ENCODE peak calls at places on chromosomes 16 and 17, in seven cellular contexts. L is neural progenitor cell, Y is GM23338, C is hepatocyte, W is HCT116, P is PC-3, X is GM23248. E is an unnamed sample.

GRCh38 chr16:88782454-88783390 is 2.3 kb downstream of the PIEZO1 start:
- DNase-seq in P (peak; percentile 86), L (no peak), Y (no peak), X (peak; percentile 96), C (no peak), W (peak; percentile 48), E (no peak)

GRCh38 chr17:63099420-63099819 is 133.4 kb downstream of the TANC2 start:
- DNase-seq in L (no peak), P (no peak), W (no peak), C (no peak), X (no peak), Y (no peak), E (no peak)

GRCh38 chr17:14396542-14396941 is 95.7 kb downstream of the HS3ST3B1 start:
- DNase-seq in P (no peak), Y (no peak), L (peak; percentile 43), W (no peak), C (peak; percentile 21), X (peak; percentile 80), E (no peak)

GRCh38 chr16:13594798-13595197 is 325.2 kb upstream of the ERCC4 start:
- DNase-seq in P (no peak), C (no peak), L (peak; percentile 74), X (no peak), Y (peak; percentile 86), W (no peak), E (no peak)

GRCh38 chr16:3023415-3023668 is 400 bp downstream of the HCFC1R1 start:
- DNase-seq in Y (peak; percentile 66), L (no peak), C (peak; percentile 76), P (peak; percentile 87), X (peak; percentile 89), W (peak; percentile 73), E (peak; percentile 12)

GRCh38 chr16:89667633-89668032 is 10.0 kb downstream of the SPATA33 start:
- DNase-seq in L (no peak), P (no peak), X (no peak), C (no peak), Y (no peak), W (no peak), E (no peak)

GRCh38 chr16:49688298-49688697 is 167.6 kb downstream of the ZNF423 start:
- DNase-seq in W (no peak), X (no peak), Y (peak; percentile 67), C (no peak), P (no peak), L (no peak), E (no peak)

GRCh38 chr17:39804839-39805238 is 59.3 kb downstream of the IKZF3 start:
- DNase-seq in X (no peak), C (no peak), L (no peak), Y (no peak), P (no peak), W (no peak), E (no peak)

GRCh38 chr16:20566864-20567263 is 9.3 kb downstream of the ACSM2B start:
- DNase-seq in Y (no peak), X (no peak), C (no peak), W (no peak), P (no peak), L (no peak), E (no peak)

GRCh38 chr17:44926841-44927525 is 11.7 kb upstream of the GFAP start:
- DNase-seq in Y (no peak), L (no peak), X (no peak), C (no peak), W (no peak), P (no peak), E (no peak)

GRCh38 chr16:2933701-2934100 is 22.0 kb downstream of the FLYWCH1 start:
- DNase-seq in X (no peak), Y (no peak), P (no peak), L (no peak), W (no peak), C (no peak), E (no peak)

GRCh38 chr17:63171428-63172205 is 205.6 kb downstream of the TANC2 start:
- DNase-seq in X (peak; percentile 63), C (no peak), L (no peak), P (peak; percentile 26), Y (no peak), W (no peak), E (no peak)

GRCh38 chr17:79624658-79625478 is 14.0 kb upstream of the RBFOX3 start:
- DNase-seq in W (no peak), C (no peak), P (no peak), Y (no peak), X (no peak), L (no peak), E (no peak)

GRCh38 chr16:7057458-7057857 is 275.2 kb upstream of the RBFOX1 start:
- DNase-seq in C (peak; percentile 31), W (no peak), L (no peak), P (no peak), Y (no peak), X (no peak), E (no peak)

GRCh38 chr17:44209786-44210341 is 9.6 kb downstream of the UBTF start:
- DNase-seq in P (peak; percentile 76), C (no peak), W (no peak), Y (no peak), X (peak; percentile 47), L (no peak), E (no peak)

GRCh38 chr17:42251115-42251514 is 25.1 kb downstream of the STAT5B start:
- DNase-seq in W (no peak), X (peak; percentile 18), L (no peak), P (no peak), Y (peak; percentile 46), C (no peak), E (no peak)

GRCh38 chr17:45277992-45278391 is 16.1 kb upstream of the SPATA32 start:
- DNase-seq in X (peak; percentile 43), L (no peak), P (no peak), C (no peak), Y (no peak), W (no peak), E (no peak)

GRCh38 chr17:42233994-42234393 is 39.7 kb upstream of the GHDC start:
- DNase-seq in W (no peak), L (no peak), X (no peak), C (no peak), Y (no peak), P (no peak), E (no peak)

GRCh38 chr17:58311429-58311894 is 17.1 kb downstream of the TSPOAP1 start:
- DNase-seq in Y (no peak), L (no peak), X (no peak), P (no peak), W (no peak), C (no peak), E (no peak)

GRCh38 chr17:74454197-74455024 is 12.0 kb upstream of the CD300A start:
- DNase-seq in X (peak; percentile 93), L (peak; percentile 38), W (peak; percentile 66), C (peak; percentile 97), P (no peak), Y (peak; percentile 92), E (no peak)

GRCh38 chr17:20997711-20998570 is 44.9 kb downstream of the USP22 start:
- DNase-seq in X (no peak), C (peak; percentile 5), Y (peak; percentile 53), P (no peak), W (no peak), L (no peak), E (no peak)

GRCh38 chr16:68265078-68265925 is 976 bp downstream of the SLC7A6 start:
- DNase-seq in L (peak; percentile 50), X (peak; percentile 88), W (peak; percentile 68), Y (peak; percentile 46), C (peak; percentile 73), P (peak; percentile 80), E (peak; percentile 39)

GRCh38 chr17:73770115-73770848 is 126.0 kb upstream of the SDK2 start:
- DNase-seq in P (peak; percentile 60), L (no peak), C (peak; percentile 86), X (peak; percentile 90), W (peak; percentile 21), Y (no peak), E (no peak)

GRCh38 chr17:39913989-39914388 is 4.4 kb downstream of the GSDMB start:
- DNase-seq in W (no peak), X (no peak), C (no peak), Y (no peak), L (no peak), P (no peak), E (no peak)

GRCh38 chr17:33964344-33964979 is 290.6 kb upstream of the CCL2 start:
- DNase-seq in L (no peak), P (no peak), C (peak; percentile 42), W (no peak), Y (peak; percentile 64), X (no peak), E (peak; percentile 97)

GRCh38 chr16:918068-918467 is 52.7 kb downstream of the LMF1 start:
- DNase-seq in C (peak; percentile 30), P (no peak), L (peak; percentile 52), W (no peak), X (no peak), Y (no peak), E (no peak)
- H2AFZ ChIP-seq in C (no peak overlapping the region), P (no peak overlapping the region), L (no peak overlapping the region), W (no peak overlapping the region), X (no peak overlapping the region), Y (no peak overlapping the region), E (no peak overlapping the region)

DNA sequence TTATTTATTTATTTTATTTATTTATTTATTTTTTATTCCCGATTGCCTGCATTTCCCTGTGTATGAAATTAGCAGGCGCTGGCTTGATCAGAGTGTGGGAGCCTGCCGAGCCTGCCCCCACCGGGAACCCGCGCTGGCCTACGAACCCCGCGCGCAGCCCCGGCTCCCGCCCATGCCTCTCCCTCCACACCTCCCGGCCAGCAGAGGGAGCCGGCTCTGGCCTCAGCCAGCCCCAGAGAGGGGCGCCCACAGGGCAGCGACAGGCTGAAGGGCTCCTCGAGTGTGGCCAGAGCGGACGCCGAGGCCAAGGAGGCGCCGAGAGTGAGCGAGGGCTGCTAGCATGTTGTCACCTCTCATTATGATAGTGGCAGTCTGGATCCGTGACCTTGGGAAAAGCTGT is 13.0 kb upstream of the RBL2 start:
- DNase-seq in W (no peak), C (no peak), X (no peak), Y (peak; percentile 29), P (no peak), L (no peak), E (no peak)
- TF ChIP-seq EZH2phosphoT487 in W (no peak), C (no peak), X (no peak), Y (no peak), P (no peak), L (no peak), E (no peak)

GRCh38 chr17:28686296-28686695 is 24.3 kb downstream of the SUPT6H start:
- DNase-seq in W (no peak), P (no peak), C (no peak), X (no peak), Y (no peak), L (no peak), E (no peak)

GRCh38 chr17:28685366-28685765 is 23.4 kb downstream of the SUPT6H start:
- DNase-seq in L (no peak), X (no peak), C (no peak), P (no peak), W (no peak), Y (no peak), E (no peak)

GRCh38 chr17:28688481-28688880 is 23.2 kb downstream of the PROCA1 start:
- DNase-seq in Y (no peak), X (no peak), C (no peak), W (no peak), L (no peak), P (no peak), E (no peak)

GRCh38 chr17:28684963-28685362 is 23.0 kb downstream of the SUPT6H start:
- DNase-seq in X (peak; percentile 26), L (no peak), C (peak; percentile 78), Y (no peak), P (peak; percentile 10), W (no peak), E (no peak)

GRCh38 chr17:28682655-28683054 is 20.6 kb downstream of the SUPT6H start:
- DNase-seq in X (no peak), Y (no peak), P (no peak), C (no peak), L (no peak), W (no peak), E (no peak)
- TF ChIP-seq EZH2 in X (no peak), Y (no peak), P (no peak), C (no peak), L (no peak), W (no peak), E (no peak)

GRCh38 chr16:83952940-83953795 is at the start of gene OSGIN1:
- DNase-seq in L (peak; percentile 59), C (peak; percentile 96), W (peak; percentile 93), X (peak; percentile 99), Y (peak; percentile 54), P (peak; percentile 88), E (peak; percentile 67)
- H2AFZ ChIP-seq in L (peak within 1 kb of the TSS; percentile 45), C (no peak within 1 kb of the TSS), W (peak within 1 kb of the TSS; percentile 18), X (peak within 1 kb of the TSS; percentile 81), Y (no peak within 1 kb of the TSS), P (peak within 1 kb of the TSS; percentile 88), E (peak within 1 kb of the TSS; percentile 67)

E was measured in MM.1S.